ENCODE peak calls at places on chromosomes 11 and 22, in four cellular contexts. H is brain microvascular endothelial cell, T is neural crest cell, O is T-cell. J is an unnamed sample.

GRCh38 chr22:49307071-49307830 is 520.4 kb downstream of the BRD1 start:
- DNase-seq in H (no peak), O (no peak), T (no peak), J (no peak)

GRCh38 chr22:20206709-20207215 is 55.9 kb upstream of the CCDC188 start:
- DNase-seq in H (peak; percentile 14), T (no peak), O (no peak), J (no peak)

GRCh38 chr22:35197071-35197470 is 60.2 kb upstream of the HMGXB4 start:
- DNase-seq in H (no peak), O (no peak), T (no peak), J (no peak)

GRCh38 chr11:1763336-1763795 is 361 bp downstream of the CTSD start:
- DNase-seq in H (no peak), T (no peak), O (no peak), J (no peak)

GRCh38 chr11:69640260-69640994 is 529 bp upstream of the CCND1 start:
- DNase-seq in H (no peak), T (no peak), O (no peak), J (no peak)

GRCh38 chr22:46942816-46943783 is 180.7 kb downstream of the TBC1D22A start:
- DNase-seq in O (no peak), T (no peak), H (no peak), J (no peak)

GRCh38 chr11:5504403-5504891 is 5.3 kb downstream of the UBQLN3 start:
- DNase-seq in H (no peak), O (no peak), T (no peak), J (no peak)

GRCh38 chr11:61960532-61960931 is 6.9 kb downstream of the FTH1 start:
- DNase-seq in H (no peak), O (no peak), T (no peak), J (no peak)

GRCh38 chr11:77821349-77821851 is 456 bp downstream of the AAMDC start:
- DNase-seq in T (no peak), H (peak; percentile 32), O (no peak), J (no peak)

GRCh38 chr11:130068986-130069683 is 559 bp upstream of the APLP2 start:
- DNase-seq in H (peak; percentile 70), T (no peak), O (peak; percentile 33), J (no peak)

GRCh38 chr11:63832336-63832735 is 6.6 kb upstream of the MARK2 start:
- DNase-seq in O (no peak), H (no peak), T (no peak), J (no peak)

GRCh38 chr11:64358907-64359711 is at the start of gene RPS6KA4:
- DNase-seq in T (no peak), H (peak; percentile 20), O (no peak), J (no peak)

GRCh38 chr11:61193596-61193995 is 9.7 kb upstream of the PGA3 start:
- DNase-seq in O (no peak), H (no peak), T (no peak), J (no peak)

GRCh38 chr11:68040121-68040956 is 1.5 kb downstream of the TCIRG1 start:
- DNase-seq in O (peak; percentile 21), H (peak; percentile 45), T (no peak), J (no peak)

J was measured in iPS DF 19.7.